ENCODE peak calls at places on chromosomes 12 and 14, in nine cellular contexts. C is tibial artery; Q is CD8-positive, alpha-beta T cell; B is mammary epithelial cell; S is HCT116; U is adrenal gland; J is Panc1; T is AG04450; K is esophagus muscularis mucosa. Y is an unnamed sample.

GRCh38 chr12:12086331-12086730 is 15.6 kb downstream of the BCL2L14 start:
- DNase-seq in C (no peak), Q (no peak), B (no peak), S (no peak), U (no peak), J (no peak), T (no peak), K (no peak), Y (no peak)

GRCh38 chr12:53758081-53758769 is 6.4 kb upstream of the CISTR start:
- DNase-seq in C (no peak), Q (no peak), B (no peak), S (no peak), U (no peak), J (no peak), T (no peak), K (no peak), Y (no peak)

GRCh38 chr14:45134051-45134958 is at the start of gene FKBP3:
- DNase-seq in C (peak), Q (peak), B (peak), S (peak), U (peak), J (peak), T (peak), K (peak), Y (peak)

GRCh38 chr12:121036810-121037326 is 2.2 kb downstream of the OASL start:
- DNase-seq in C (no peak), Q (no peak), B (peak), S (no peak), U (no peak), J (no peak), T (peak), K (no peak), Y (no peak)

GRCh38 chr14:49584058-49584457 is 2.1 kb downstream of the RPS29 start:
- DNase-seq in C (no peak), Q (no peak), B (no peak), S (no peak), U (no peak), J (no peak), T (no peak), K (no peak), Y (no peak)

GRCh38 chr12:88896958-88897357 is 316.7 kb upstream of the KITLG start:
- DNase-seq in C (no peak), Q (no peak), B (no peak), S (no peak), U (no peak), J (no peak), T (peak), K (no peak), Y (no peak)

GRCh38 chr12:9662488-9662887 is 7.0 kb upstream of the CLEC2D start:
- DNase-seq in C (no peak), Q (no peak), B (no peak), S (no peak), U (no peak), J (no peak), T (no peak), K (no peak), Y (no peak)

GRCh38 chr14:30355431-30355913 is 203.5 kb upstream of the G2E3 start:
- DNase-seq in C (no peak), Q (no peak), B (no peak), S (no peak), U (no peak), J (no peak), T (no peak), K (no peak), Y (no peak)

GRCh38 chr12:128992550-128992949 is 139.3 kb downstream of the GLT1D1 start:
- DNase-seq in C (no peak), Q (no peak), B (no peak), S (no peak), U (no peak), J (no peak), T (no peak), K (no peak), Y (no peak)

GRCh38 chr12:52364061-52364460 is 3.2 kb downstream of the KRT85 start:
- DNase-seq in C (no peak), Q (no peak), B (no peak), S (no peak), U (no peak), J (no peak), T (no peak), K (no peak), Y (no peak)

GRCh38 chr12:125540580-125541204 is 475.5 kb downstream of the AACS start:
- DNase-seq in C (no peak), Q (no peak), B (no peak), S (no peak), U (no peak), J (no peak), T (no peak), K (no peak), Y (no peak)

GRCh38 chr12:131033486-131033885 is 79.8 kb downstream of the ADGRD1 start:
- DNase-seq in C (no peak), Q (no peak), B (no peak), S (no peak), U (no peak), J (no peak), T (no peak), K (no peak), Y (no peak)

GRCh38 chr14:56273949-56274348 is 155.7 kb downstream of the PELI2 start:
- DNase-seq in C (no peak), Q (no peak), B (no peak), S (no peak), U (no peak), J (no peak), T (no peak), K (no peak), Y (no peak)

GRCh38 chr14:20332946-20333782 is at the start of gene CCNB1IP1:
- DNase-seq in C (peak), Q (peak), B (peak), S (peak), U (peak), J (peak), T (peak), K (peak), Y (peak)

GRCh38 chr12:58540480-58541299 is 379.6 kb downstream of the LRIG3 start:
- DNase-seq in C (peak), Q (no peak), B (peak), S (peak), U (peak), J (peak), T (peak), K (no peak), Y (peak)

GRCh38 chr12:30794020-30794419 is 39.3 kb upstream of the CAPRIN2 start:
- DNase-seq in C (no peak), Q (no peak), B (no peak), S (no peak), U (no peak), J (no peak), T (no peak), K (no peak), Y (no peak)

GRCh38 chr12:54287316-54288157 is 7.0 kb downstream of the HNRNPA1 start:
- DNase-seq in C (no peak), Q (no peak), B (no peak), S (no peak), U (no peak), J (no peak), T (no peak), K (no peak), Y (no peak)

GRCh38 chr12:77377622-77378021 is 312.3 kb upstream of the E2F7 start:
- DNase-seq in C (no peak), Q (no peak), B (no peak), S (no peak), U (no peak), J (no peak), T (no peak), K (no peak), Y (no peak)

GRCh38 chr12:79778802-79779201 is 88.0 kb upstream of the PAWR start:
- DNase-seq in C (no peak), Q (no peak), B (no peak), S (no peak), U (no peak), J (no peak), T (no peak), K (no peak), Y (no peak)

GRCh38 chr14:42378274-42378673 is 771.6 kb downstream of the LRFN5 start:
- DNase-seq in C (no peak), Q (no peak), B (no peak), S (no peak), U (no peak), J (no peak), T (no peak), K (no peak), Y (no peak)

GRCh38 chr14:96055065-96055752 is 16.0 kb downstream of the C14orf132 start:
- DNase-seq in C (no peak), Q (no peak), B (no peak), S (no peak), U (no peak), J (no peak), T (no peak), K (no peak), Y (no peak)

GRCh38 chr12:12804011-12804410 is 9.1 kb upstream of the DDX47 start:
- DNase-seq in C (no peak), Q (no peak), B (peak), S (no peak), U (no peak), J (no peak), T (no peak), K (no peak), Y (no peak)

GRCh38 chr14:61493239-61493638 is 171.9 kb downstream of the PRKCH start:
- DNase-seq in C (no peak), Q (no peak), B (peak), S (no peak), U (no peak), J (no peak), T (peak), K (no peak), Y (no peak)

GRCh38 chr12:116263844-116264243 is 13.6 kb downstream of the MED13L start:
- DNase-seq in C (no peak), Q (no peak), B (no peak), S (no peak), U (no peak), J (no peak), T (no peak), K (no peak), Y (no peak)

GRCh38 chr12:10941916-10942607 is 3.0 kb upstream of the TAS2R14 start:
- DNase-seq in C (no peak), Q (no peak), B (peak), S (peak), U (no peak), J (no peak), T (no peak), K (no peak), Y (no peak)

GRCh38 chr14:65167072-65167645 is 64.8 kb upstream of the MAX start:
- DNase-seq in C (no peak), Q (no peak), B (no peak), S (no peak), U (no peak), J (no peak), T (no peak), K (no peak), Y (no peak)

GRCh38 chr12:21823581-21823980 is 49.1 kb upstream of the KCNJ8 start:
- DNase-seq in C (peak), Q (no peak), B (no peak), S (no peak), U (no peak), J (no peak), T (no peak), K (no peak), Y (peak)

GRCh38 chr14:89807151-89807550 is 147.4 kb downstream of the EFCAB11 start:
- DNase-seq in C (no peak), Q (no peak), B (no peak), S (no peak), U (no peak), J (no peak), T (no peak), K (no peak), Y (no peak)

GRCh38 chr12:93974252-93974651 is 174.1 kb upstream of the PLXNC1 start:
- DNase-seq in C (no peak), Q (no peak), B (no peak), S (no peak), U (no peak), J (no peak), T (no peak), K (no peak), Y (no peak)

GRCh38 chr14:74977164-74977900 is 21.9 kb upstream of the PGF start:
- DNase-seq in C (peak), Q (no peak), B (no peak), S (no peak), U (no peak), J (no peak), T (no peak), K (no peak), Y (no peak)

GRCh38 chr14:98931911-98932310 is 340.1 kb downstream of the BCL11B start:
- DNase-seq in C (no peak), Q (peak), B (no peak), S (no peak), U (no peak), J (no peak), T (no peak), K (no peak), Y (no peak)

GRCh38 chr14:48686650-48687049 is 899.5 kb downstream of the RPS29 start:
- DNase-seq in C (no peak), Q (no peak), B (no peak), S (no peak), U (no peak), J (no peak), T (no peak), K (no peak), Y (no peak)

GRCh38 chr12:108214486-108214885 is 85.4 kb downstream of the WSCD2 start:
- DNase-seq in C (no peak), Q (no peak), B (no peak), S (no peak), U (peak), J (no peak), T (no peak), K (no peak), Y (no peak)

GRCh38 chr14:80212025-80212402 is 710 bp upstream of the DIO2 start:
- DNase-seq in C (no peak), Q (no peak), B (peak), S (no peak), U (no peak), J (no peak), T (peak), K (no peak), Y (no peak)

GRCh38 chr14:95286649-95287048 is 33.1 kb downstream of the CLMN start:
- DNase-seq in C (no peak), Q (no peak), B (no peak), S (no peak), U (no peak), J (no peak), T (no peak), K (no peak), Y (no peak)

GRCh38 chr12:103819892-103820291 is 21.1 kb downstream of the NT5DC3 start:
- DNase-seq in C (no peak), Q (no peak), B (no peak), S (no peak), U (no peak), J (no peak), T (no peak), K (no peak), Y (no peak)

GRCh38 chr12:103823871-103824270 is 17.2 kb downstream of the NT5DC3 start:
- DNase-seq in C (no peak), Q (no peak), B (no peak), S (no peak), U (no peak), J (no peak), T (no peak), K (no peak), Y (no peak)

GRCh38 chr12:103817791-103818190 is 23.2 kb downstream of the NT5DC3 start:
- DNase-seq in C (no peak), Q (no peak), B (no peak), S (no peak), U (no peak), J (no peak), T (no peak), K (no peak), Y (no peak)

GRCh38 chr12:103821773-103822172 is 19.3 kb downstream of the NT5DC3 start:
- DNase-seq in C (no peak), Q (no peak), B (no peak), S (no peak), U (no peak), J (no peak), T (no peak), K (no peak), Y (no peak)

DNA sequence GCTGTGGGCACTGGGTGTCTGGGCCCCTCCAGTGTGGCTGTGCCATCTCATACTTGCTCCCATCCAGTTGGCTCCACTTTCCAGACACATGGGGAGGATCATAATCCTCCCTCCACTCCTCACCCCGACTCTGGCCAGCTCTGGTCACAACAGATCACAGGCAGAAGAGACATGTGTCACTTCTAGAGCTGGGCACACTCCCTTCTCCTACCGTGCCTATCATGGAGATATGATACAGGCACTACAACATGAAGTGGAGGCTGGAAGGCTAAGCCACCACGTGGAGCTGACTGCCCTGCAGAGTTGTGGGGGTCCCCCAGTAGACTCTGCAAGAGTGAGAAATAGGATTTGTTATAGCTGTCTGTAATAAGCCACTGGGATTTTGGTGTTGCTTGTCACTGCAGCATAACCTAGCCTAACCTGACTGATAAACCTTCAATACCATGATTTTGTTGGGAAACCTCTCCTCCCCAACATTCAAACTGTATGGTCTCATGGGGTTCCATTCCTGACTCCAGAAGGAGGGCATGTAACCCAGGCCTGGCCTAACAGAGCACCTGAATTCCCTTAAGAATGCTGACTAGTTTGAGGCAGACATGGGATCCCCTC is 20.0 kb downstream of the NT5DC3 start:
- DNase-seq in C (no peak), Q (no peak), B (no peak), S (no peak), U (no peak), J (no peak), T (no peak), K (peak), Y (no peak)
- H3K27ac ChIP-seq in C (no peak), Q (no peak), B (no peak), S (no peak), U (no peak), J (no peak), T (peak), K (peak), Y (peak)

GRCh38 chr14:100072783-100073346 is 7.6 kb downstream of the EVL start:
- DNase-seq in C (no peak), Q (peak), B (peak), S (peak), U (no peak), J (no peak), T (no peak), K (no peak), Y (no peak)
- TF ChIP-seq CTCF in C (no peak), Q (peak), B (peak), S (peak), U (no peak), J (no peak), T (no peak), K (no peak), Y (no peak)

GRCh38 chr12:6383572-6384498 is at the start of gene LTBR:
- DNase-seq in C (peak), Q (no peak), B (peak), S (no peak), U (peak), J (no peak), T (peak), K (peak), Y (peak)
- H3K4me3 ChIP-seq in C (peak), Q (no peak), B (peak), S (peak), U (peak), J (no peak), T (peak), K (peak), Y (peak)

GRCh38 chr12:65668981-65669695 is 155.1 kb upstream of the HMGA2 start:
- DNase-seq in C (no peak), Q (no peak), B (no peak), S (no peak), U (no peak), J (no peak), T (no peak), K (no peak), Y (no peak)

GRCh38 chr12:65670775-65671174 is 153.5 kb upstream of the HMGA2 start:
- DNase-seq in C (no peak), Q (no peak), B (peak), S (no peak), U (no peak), J (no peak), T (no peak), K (no peak), Y (no peak)

GRCh38 chr12:65665817-65666216 is 158.5 kb upstream of the HMGA2 start:
- DNase-seq in C (no peak), Q (no peak), B (no peak), S (no peak), U (no peak), J (no peak), T (no peak), K (no peak), Y (no peak)

GRCh38 chr12:65666876-65667275 is 157.4 kb upstream of the HMGA2 start:
- DNase-seq in C (no peak), Q (no peak), B (no peak), S (no peak), U (no peak), J (no peak), T (no peak), K (no peak), Y (no peak)

DNA sequence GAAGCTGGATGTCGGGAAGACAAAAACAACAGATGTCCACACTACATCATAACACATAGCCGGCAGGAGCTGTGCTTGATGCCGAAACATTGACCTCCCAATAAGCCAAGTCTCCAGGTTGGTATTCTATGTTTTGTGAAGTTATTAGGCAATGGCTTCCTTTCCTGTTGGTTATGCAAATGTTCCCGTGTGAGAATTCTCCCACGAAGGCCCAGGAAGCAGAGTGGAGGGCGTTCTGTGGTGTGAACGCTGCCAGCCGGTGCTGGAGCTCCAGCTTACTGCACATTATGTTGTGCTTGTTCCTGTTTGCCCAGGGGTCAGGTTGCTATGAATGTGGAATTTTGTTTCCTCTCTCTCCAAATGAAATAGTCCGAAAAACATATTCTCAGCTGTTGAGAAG is 156.4 kb upstream of the HMGA2 start:
- DNase-seq in C (no peak), Q (no peak), B (no peak), S (no peak), U (no peak), J (no peak), T (no peak), K (no peak), Y (no peak)
- H3K27ac ChIP-seq in C (no peak), Q (no peak), B (peak), S (no peak), U (no peak), J (no peak), T (no peak), K (no peak), Y (no peak)

GRCh38 chr12:43836455-43836989 is 641 bp downstream of the TMEM117 start:
- DNase-seq in C (no peak), Q (no peak), B (no peak), S (no peak), U (peak), J (no peak), T (no peak), K (no peak), Y (no peak)
- TF ChIP-seq CTCF in C (no peak), Q (no peak), B (no peak), S (no peak), U (no peak), J (no peak), T (no peak), K (no peak), Y (no peak)

DNA sequence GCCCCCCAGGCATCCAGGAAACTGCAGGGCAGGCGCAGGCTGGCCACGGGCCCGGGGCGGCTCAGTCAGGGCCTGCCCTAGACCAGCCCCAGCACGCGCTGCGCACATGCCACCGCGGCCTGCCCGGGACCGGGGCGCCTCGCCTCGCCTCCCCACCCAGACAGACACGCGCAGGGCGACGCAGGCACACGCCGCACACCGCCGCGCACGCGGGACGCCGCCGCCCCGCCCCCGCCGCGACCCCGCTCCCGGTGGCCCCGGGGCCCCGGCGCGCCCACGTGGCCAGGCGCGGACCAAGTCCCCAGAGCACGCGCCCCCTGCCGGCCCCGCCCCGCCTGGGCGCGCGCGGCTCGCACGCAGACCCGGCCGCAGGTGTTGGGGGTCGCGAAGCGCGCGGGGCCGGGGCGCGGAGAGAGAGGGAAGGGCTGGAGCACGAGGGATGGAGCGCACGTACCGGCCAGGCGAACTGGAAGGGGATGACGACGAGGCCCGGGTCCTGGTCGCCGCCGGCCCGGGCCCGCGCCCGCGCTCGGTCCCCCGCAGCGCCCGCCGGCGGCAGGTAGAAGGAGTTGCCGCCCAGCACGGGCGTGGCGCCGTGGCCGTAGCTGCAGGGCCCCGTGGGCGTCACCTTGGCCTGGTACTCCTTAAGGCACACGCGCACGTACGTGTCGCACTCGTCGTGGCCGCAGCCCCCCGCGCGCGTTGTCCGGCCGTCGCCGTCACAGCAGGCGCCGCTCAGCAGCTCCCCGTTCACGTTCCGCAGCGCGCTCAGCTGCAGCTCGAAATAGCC is 1.1 kb downstream of the JAG2 start:
- DNase-seq in C (no peak), Q (no peak), B (peak), S (no peak), U (no peak), J (no peak), T (no peak), K (no peak), Y (no peak)
- H3K4me3 ChIP-seq in C (peak), Q (no peak), B (peak), S (peak), U (no peak), J (peak), T (no peak), K (peak), Y (peak)

GRCh38 chr14:82414853-82415539 is 881.3 kb upstream of the SEL1L start:
- DNase-seq in C (no peak), Q (no peak), B (no peak), S (no peak), U (no peak), J (no peak), T (no peak), K (no peak), Y (no peak)
- H3K27ac ChIP-seq in C (no peak), Q (no peak), B (no peak), S (no peak), U (no peak), J (no peak), T (no peak), K (no peak), Y (no peak)